ENCODE peak calls at places on chromosomes 6 and 20, in five cellular contexts. One of them, this sample, is unnamed.

GRCh38 chr20:8129211-8129986 is 2.7 kb upstream of the PLCB1 start:
- DNase-seq in SK-N-SH: no peak
- DNase-seq in neural progenitor cell: no peak
- DNase-seq in K562: no peak
- DNase-seq in mesenchymal stem cell: no peak
- DNase-seq in this sample: no peak

GRCh38 chr6:7723041-7723447 is 2.9 kb upstream of the BMP6 start:
- DNase-seq in SK-N-SH: peak; percentile 50
- DNase-seq in neural progenitor cell: peak; percentile 83
- DNase-seq in K562: peak; percentile 86
- DNase-seq in mesenchymal stem cell: peak; percentile 75
- DNase-seq in this sample: peak; percentile 68

GRCh38 chr6:4599924-4600323 is 176.3 kb upstream of the CDYL start:
- DNase-seq in SK-N-SH: no peak
- DNase-seq in neural progenitor cell: no peak
- DNase-seq in K562: no peak
- DNase-seq in mesenchymal stem cell: peak; percentile 86
- DNase-seq in this sample: no peak

GRCh38 chr6:17448165-17448564 is 54.8 kb downstream of the CAP2 start:
- DNase-seq in SK-N-SH: no peak
- DNase-seq in neural progenitor cell: no peak
- DNase-seq in K562: no peak
- DNase-seq in mesenchymal stem cell: peak; percentile 20
- DNase-seq in this sample: no peak

GRCh38 chr20:53818457-53819177 is 225.0 kb upstream of the ZNF217 start:
- DNase-seq in SK-N-SH: no peak
- DNase-seq in neural progenitor cell: no peak
- DNase-seq in K562: no peak
- DNase-seq in mesenchymal stem cell: no peak
- DNase-seq in this sample: no peak

GRCh38 chr6:47701374-47701773 is 3.0 kb downstream of the ADGRF4 start:
- DNase-seq in SK-N-SH: no peak
- DNase-seq in neural progenitor cell: no peak
- DNase-seq in K562: no peak
- DNase-seq in mesenchymal stem cell: peak; percentile 13
- DNase-seq in this sample: no peak

GRCh38 chr6:135488023-135488422 is 9.5 kb downstream of the AHI1 start:
- DNase-seq in SK-N-SH: no peak
- DNase-seq in neural progenitor cell: no peak
- DNase-seq in K562: no peak
- DNase-seq in mesenchymal stem cell: peak; percentile 43
- DNase-seq in this sample: no peak

GRCh38 chr6:28537509-28538140 is 11.9 kb downstream of the GPX5 start:
- DNase-seq in SK-N-SH: no peak
- DNase-seq in neural progenitor cell: peak; percentile 65
- DNase-seq in K562: peak; percentile 43
- DNase-seq in mesenchymal stem cell: no peak
- DNase-seq in this sample: no peak

GRCh38 chr6:15375638-15376290 is 129.9 kb downstream of the JARID2 start:
- DNase-seq in SK-N-SH: no peak
- DNase-seq in neural progenitor cell: no peak
- DNase-seq in K562: no peak
- DNase-seq in mesenchymal stem cell: no peak
- DNase-seq in this sample: no peak
- H3K4me2 ChIP-seq in SK-N-SH: no peak overlapping the region
- H3K4me2 ChIP-seq in neural progenitor cell: no peak overlapping the region
- H3K4me2 ChIP-seq in K562: no peak overlapping the region
- H3K4me2 ChIP-seq in mesenchymal stem cell: no peak overlapping the region
- H3K4me2 ChIP-seq in this sample: no peak overlapping the region

GRCh38 chr6:133608620-133609019 is 280.3 kb upstream of the TCF21 start:
- DNase-seq in SK-N-SH: no peak
- DNase-seq in neural progenitor cell: no peak
- DNase-seq in K562: no peak
- DNase-seq in mesenchymal stem cell: peak; percentile 59
- DNase-seq in this sample: no peak
- H2AFZ ChIP-seq in SK-N-SH: no peak overlapping the region
- H2AFZ ChIP-seq in neural progenitor cell: no peak overlapping the region
- H2AFZ ChIP-seq in K562: no peak overlapping the region
- H2AFZ ChIP-seq in mesenchymal stem cell: no peak overlapping the region
- H2AFZ ChIP-seq in this sample: no peak overlapping the region

GRCh38 chr6:150119256-150119655 is 23.6 kb upstream of the PPP1R14C start:
- DNase-seq in SK-N-SH: no peak
- DNase-seq in neural progenitor cell: no peak
- DNase-seq in K562: no peak
- DNase-seq in mesenchymal stem cell: no peak
- DNase-seq in this sample: peak; percentile 60
- H3K4me2 ChIP-seq in SK-N-SH: no peak overlapping the region
- H3K4me2 ChIP-seq in neural progenitor cell: no peak overlapping the region
- H3K4me2 ChIP-seq in K562: no peak overlapping the region
- H3K4me2 ChIP-seq in mesenchymal stem cell: no peak overlapping the region
- H3K4me2 ChIP-seq in this sample: peak overlapping the region; percentile 50

GRCh38 chr6:149235130-149235561 is 82.4 kb upstream of the TAB2 start:
- DNase-seq in SK-N-SH: no peak
- DNase-seq in neural progenitor cell: no peak
- DNase-seq in K562: peak; percentile 31
- DNase-seq in mesenchymal stem cell: peak; percentile 73
- DNase-seq in this sample: peak; percentile 18

GRCh38 chr6:149230729-149231434 is 86.6 kb upstream of the TAB2 start:
- DNase-seq in SK-N-SH: no peak
- DNase-seq in neural progenitor cell: no peak
- DNase-seq in K562: no peak
- DNase-seq in mesenchymal stem cell: no peak
- DNase-seq in this sample: peak; percentile 46

GRCh38 chr6:149234051-149234962 is 83.2 kb upstream of the TAB2 start:
- DNase-seq in SK-N-SH: no peak
- DNase-seq in neural progenitor cell: no peak
- DNase-seq in K562: no peak
- DNase-seq in mesenchymal stem cell: peak; percentile 54
- DNase-seq in this sample: no peak

GRCh38 chr6:149231786-149232185 is 85.7 kb upstream of the TAB2 start:
- DNase-seq in SK-N-SH: no peak
- DNase-seq in neural progenitor cell: no peak
- DNase-seq in K562: no peak
- DNase-seq in mesenchymal stem cell: peak; percentile 71
- DNase-seq in this sample: no peak

GRCh38 chr6:149233056-149233715 is 84.3 kb upstream of the TAB2 start:
- DNase-seq in SK-N-SH: no peak
- DNase-seq in neural progenitor cell: no peak
- DNase-seq in K562: peak; percentile 23
- DNase-seq in mesenchymal stem cell: peak; percentile 95
- DNase-seq in this sample: no peak
- H2AFZ ChIP-seq in SK-N-SH: no peak overlapping the region
- H2AFZ ChIP-seq in neural progenitor cell: no peak overlapping the region
- H2AFZ ChIP-seq in K562: no peak overlapping the region
- H2AFZ ChIP-seq in mesenchymal stem cell: no peak overlapping the region
- H2AFZ ChIP-seq in this sample: no peak overlapping the region

GRCh38 chr20:10647909-10648308 is 25.9 kb downstream of the JAG1 start:
- DNase-seq in SK-N-SH: no peak
- DNase-seq in neural progenitor cell: no peak
- DNase-seq in K562: no peak
- DNase-seq in mesenchymal stem cell: no peak
- DNase-seq in this sample: no peak

GRCh38 chr20:10649080-10649816 is 24.6 kb downstream of the JAG1 start:
- DNase-seq in SK-N-SH: no peak
- DNase-seq in neural progenitor cell: no peak
- DNase-seq in K562: no peak
- DNase-seq in mesenchymal stem cell: no peak
- DNase-seq in this sample: no peak

GRCh38 chr20:10648651-10649050 is 25.1 kb downstream of the JAG1 start:
- DNase-seq in SK-N-SH: no peak
- DNase-seq in neural progenitor cell: no peak
- DNase-seq in K562: no peak
- DNase-seq in mesenchymal stem cell: peak; percentile 85
- DNase-seq in this sample: no peak

GRCh38 chr20:10651227-10651990 is 22.4 kb downstream of the JAG1 start:
- DNase-seq in SK-N-SH: no peak
- DNase-seq in neural progenitor cell: no peak
- DNase-seq in K562: peak; percentile 4
- DNase-seq in mesenchymal stem cell: peak; percentile 73
- DNase-seq in this sample: no peak

GRCh38 chr20:10649817-10650200 is 24.0 kb downstream of the JAG1 start:
- DNase-seq in SK-N-SH: no peak
- DNase-seq in neural progenitor cell: no peak
- DNase-seq in K562: no peak
- DNase-seq in mesenchymal stem cell: peak; percentile 37
- DNase-seq in this sample: no peak
- H3K4me2 ChIP-seq in SK-N-SH: no peak overlapping the region
- H3K4me2 ChIP-seq in neural progenitor cell: peak overlapping the region; percentile 18
- H3K4me2 ChIP-seq in K562: no peak overlapping the region
- H3K4me2 ChIP-seq in mesenchymal stem cell: no peak overlapping the region
- H3K4me2 ChIP-seq in this sample: no peak overlapping the region

GRCh38 chr20:16810216-16810615 is 62.1 kb downstream of the OTOR start:
- DNase-seq in SK-N-SH: no peak
- DNase-seq in neural progenitor cell: no peak
- DNase-seq in K562: no peak
- DNase-seq in mesenchymal stem cell: no peak
- DNase-seq in this sample: no peak

GRCh38 chr20:16819483-16819882 is 71.3 kb downstream of the OTOR start:
- DNase-seq in SK-N-SH: no peak
- DNase-seq in neural progenitor cell: no peak
- DNase-seq in K562: no peak
- DNase-seq in mesenchymal stem cell: no peak
- DNase-seq in this sample: no peak

GRCh38 chr20:16821211-16822089 is 73.3 kb downstream of the OTOR start:
- DNase-seq in SK-N-SH: peak; percentile 47
- DNase-seq in neural progenitor cell: peak; percentile 68
- DNase-seq in K562: peak; percentile 36
- DNase-seq in mesenchymal stem cell: peak; percentile 32
- DNase-seq in this sample: peak; percentile 57

DNA sequence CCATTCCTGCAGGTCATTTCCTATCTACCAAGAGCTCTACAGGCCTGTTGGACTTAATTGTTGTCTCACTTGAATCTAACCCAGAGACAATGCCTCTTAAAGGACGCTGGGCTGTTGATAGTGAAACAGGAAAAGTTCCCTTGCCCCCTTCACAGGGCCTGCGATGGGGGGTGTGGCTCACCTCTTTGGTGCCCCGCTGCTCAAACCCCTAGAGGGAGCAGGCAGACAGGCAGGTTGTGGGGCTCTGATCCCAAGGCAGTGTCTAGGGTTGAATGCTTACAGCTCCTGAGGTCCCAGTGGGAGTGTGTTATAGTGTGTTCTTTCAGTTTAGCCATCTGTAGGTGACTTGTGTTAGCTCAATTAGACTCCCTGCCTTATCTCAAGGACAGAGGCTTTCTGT is 68.0 kb downstream of the OTOR start:
- DNase-seq in SK-N-SH: no peak
- DNase-seq in neural progenitor cell: no peak
- DNase-seq in K562: no peak
- DNase-seq in mesenchymal stem cell: no peak
- DNase-seq in this sample: no peak
- H2AFZ ChIP-seq in SK-N-SH: no peak overlapping the region
- H2AFZ ChIP-seq in neural progenitor cell: no peak overlapping the region
- H2AFZ ChIP-seq in K562: no peak overlapping the region
- H2AFZ ChIP-seq in mesenchymal stem cell: no peak overlapping the region
- H2AFZ ChIP-seq in this sample: no peak overlapping the region

GRCh38 chr6:106149472-106150069 is 63.4 kb downstream of the PRDM1 start:
- DNase-seq in SK-N-SH: no peak
- DNase-seq in neural progenitor cell: no peak
- DNase-seq in K562: no peak
- DNase-seq in mesenchymal stem cell: no peak
- DNase-seq in this sample: no peak
- H3K4me2 ChIP-seq in SK-N-SH: no peak overlapping the region
- H3K4me2 ChIP-seq in neural progenitor cell: no peak overlapping the region
- H3K4me2 ChIP-seq in K562: no peak overlapping the region
- H3K4me2 ChIP-seq in mesenchymal stem cell: no peak overlapping the region
- H3K4me2 ChIP-seq in this sample: no peak overlapping the region

GRCh38 chr20:5621305-5621704 is 128.9 kb upstream of the SHLD1 start:
- DNase-seq in SK-N-SH: peak; percentile 89
- DNase-seq in neural progenitor cell: no peak
- DNase-seq in K562: no peak
- DNase-seq in mesenchymal stem cell: no peak
- DNase-seq in this sample: no peak
- H2AFZ ChIP-seq in SK-N-SH: no peak overlapping the region
- H2AFZ ChIP-seq in neural progenitor cell: no peak overlapping the region
- H2AFZ ChIP-seq in K562: no peak overlapping the region
- H2AFZ ChIP-seq in mesenchymal stem cell: no peak overlapping the region
- H2AFZ ChIP-seq in this sample: peak overlapping the region; percentile 19